ENCODE peak calls at places on chromosome 6, in four cellular contexts. One of them, this sample, is unnamed.

GRCh38 chr6:90610671-90611542 is 24.0 kb upstream of the MAP3K7 start:
- DNase-seq in activated CD8-positive, alpha-beta T cell treated with anti-CD3 and anti-CD28 coated beads for 36 hours: peak
- DNase-seq in tibial artery: no peak
- DNase-seq in lung: no peak
- DNase-seq in this sample: peak

GRCh38 chr6:106226676-106227075 is 98.9 kb downstream of the ATG5 start:
- DNase-seq in activated CD8-positive, alpha-beta T cell treated with anti-CD3 and anti-CD28 coated beads for 36 hours: no peak
- DNase-seq in tibial artery: no peak
- DNase-seq in lung: no peak
- DNase-seq in this sample: no peak

GRCh38 chr6:105994522-105995402 is 91.4 kb upstream of the PRDM1 start:
- DNase-seq in activated CD8-positive, alpha-beta T cell treated with anti-CD3 and anti-CD28 coated beads for 36 hours: peak
- DNase-seq in tibial artery: no peak
- DNase-seq in lung: peak
- DNase-seq in this sample: peak

GRCh38 chr6:20302702-20303251 is 90.5 kb upstream of the MBOAT1 start:
- DNase-seq in activated CD8-positive, alpha-beta T cell treated with anti-CD3 and anti-CD28 coated beads for 36 hours: no peak
- DNase-seq in tibial artery: no peak
- DNase-seq in lung: no peak
- DNase-seq in this sample: no peak

GRCh38 chr6:10081075-10081474 is 333.8 kb downstream of the TFAP2A start:
- DNase-seq in activated CD8-positive, alpha-beta T cell treated with anti-CD3 and anti-CD28 coated beads for 36 hours: no peak
- DNase-seq in tibial artery: no peak
- DNase-seq in lung: no peak
- DNase-seq in this sample: no peak

GRCh38 chr6:42979523-42980177 is 669 bp upstream of the PEX6 start:
- DNase-seq in activated CD8-positive, alpha-beta T cell treated with anti-CD3 and anti-CD28 coated beads for 36 hours: peak
- DNase-seq in tibial artery: no peak
- DNase-seq in lung: no peak
- DNase-seq in this sample: no peak

GRCh38 chr6:26003102-26003694 is 40.6 kb downstream of the TRIM38 start:
- DNase-seq in activated CD8-positive, alpha-beta T cell treated with anti-CD3 and anti-CD28 coated beads for 36 hours: peak
- DNase-seq in tibial artery: peak
- DNase-seq in lung: peak
- DNase-seq in this sample: peak

GRCh38 chr6:129029778-129030177 is 146.8 kb downstream of the LAMA2 start:
- DNase-seq in activated CD8-positive, alpha-beta T cell treated with anti-CD3 and anti-CD28 coated beads for 36 hours: no peak
- DNase-seq in tibial artery: no peak
- DNase-seq in lung: no peak
- DNase-seq in this sample: no peak

GRCh38 chr6:35031611-35032529 is 109.3 kb downstream of the TCP11 start:
- DNase-seq in activated CD8-positive, alpha-beta T cell treated with anti-CD3 and anti-CD28 coated beads for 36 hours: no peak
- DNase-seq in tibial artery: no peak
- DNase-seq in lung: no peak
- DNase-seq in this sample: no peak

GRCh38 chr6:21067521-21067920 is 526.0 kb upstream of the SOX4 start:
- DNase-seq in activated CD8-positive, alpha-beta T cell treated with anti-CD3 and anti-CD28 coated beads for 36 hours: no peak
- DNase-seq in tibial artery: no peak
- DNase-seq in lung: no peak
- DNase-seq in this sample: no peak

GRCh38 chr6:63757826-63758225 is 122.2 kb downstream of the PHF3 start:
- DNase-seq in activated CD8-positive, alpha-beta T cell treated with anti-CD3 and anti-CD28 coated beads for 36 hours: no peak
- DNase-seq in tibial artery: no peak
- DNase-seq in lung: no peak
- DNase-seq in this sample: no peak

GRCh38 chr6:73832313-73832712 is 136.3 kb downstream of the CD109 start:
- DNase-seq in activated CD8-positive, alpha-beta T cell treated with anti-CD3 and anti-CD28 coated beads for 36 hours: no peak
- DNase-seq in tibial artery: no peak
- DNase-seq in lung: no peak
- DNase-seq in this sample: no peak

GRCh38 chr6:14754636-14755513 is 491.0 kb upstream of the JARID2 start:
- DNase-seq in activated CD8-positive, alpha-beta T cell treated with anti-CD3 and anti-CD28 coated beads for 36 hours: peak
- DNase-seq in tibial artery: no peak
- DNase-seq in lung: no peak
- DNase-seq in this sample: no peak

GRCh38 chr6:82068721-82069120 is 178.8 kb downstream of the IBTK start:
- DNase-seq in activated CD8-positive, alpha-beta T cell treated with anti-CD3 and anti-CD28 coated beads for 36 hours: no peak
- DNase-seq in tibial artery: no peak
- DNase-seq in lung: no peak
- DNase-seq in this sample: no peak

GRCh38 chr6:53628354-53629119 is 37.0 kb downstream of the KLHL31 start:
- DNase-seq in activated CD8-positive, alpha-beta T cell treated with anti-CD3 and anti-CD28 coated beads for 36 hours: no peak
- DNase-seq in tibial artery: no peak
- DNase-seq in lung: no peak
- DNase-seq in this sample: no peak

GRCh38 chr6:90080876-90081464 is 186.7 kb downstream of the GJA10 start:
- DNase-seq in activated CD8-positive, alpha-beta T cell treated with anti-CD3 and anti-CD28 coated beads for 36 hours: peak
- DNase-seq in tibial artery: no peak
- DNase-seq in lung: no peak
- DNase-seq in this sample: peak

GRCh38 chr6:167508919-167509852 is 184.3 kb downstream of the TTLL2 start:
- DNase-seq in activated CD8-positive, alpha-beta T cell treated with anti-CD3 and anti-CD28 coated beads for 36 hours: no peak
- DNase-seq in tibial artery: no peak
- DNase-seq in lung: no peak
- DNase-seq in this sample: no peak

GRCh38 chr6:160344281-160344680 is 3.9 kb upstream of the SLC22A3 start:
- DNase-seq in activated CD8-positive, alpha-beta T cell treated with anti-CD3 and anti-CD28 coated beads for 36 hours: no peak
- DNase-seq in tibial artery: no peak
- DNase-seq in lung: no peak
- DNase-seq in this sample: no peak

GRCh38 chr6:85186546-85187170 is 263.2 kb upstream of the NT5E start:
- DNase-seq in activated CD8-positive, alpha-beta T cell treated with anti-CD3 and anti-CD28 coated beads for 36 hours: no peak
- DNase-seq in tibial artery: no peak
- DNase-seq in lung: no peak
- DNase-seq in this sample: no peak

GRCh38 chr6:35489995-35490791 is 6.7 kb downstream of the TEAD3 start:
- DNase-seq in activated CD8-positive, alpha-beta T cell treated with anti-CD3 and anti-CD28 coated beads for 36 hours: no peak
- DNase-seq in tibial artery: peak
- DNase-seq in lung: no peak
- DNase-seq in this sample: no peak

GRCh38 chr6:37127961-37128862 is 41.7 kb upstream of the PIM1 start:
- DNase-seq in activated CD8-positive, alpha-beta T cell treated with anti-CD3 and anti-CD28 coated beads for 36 hours: no peak
- DNase-seq in tibial artery: no peak
- DNase-seq in lung: no peak
- DNase-seq in this sample: no peak

GRCh38 chr6:98343004-98343403 is 491.4 kb upstream of the POU3F2 start:
- DNase-seq in activated CD8-positive, alpha-beta T cell treated with anti-CD3 and anti-CD28 coated beads for 36 hours: no peak
- DNase-seq in tibial artery: no peak
- DNase-seq in lung: no peak
- DNase-seq in this sample: no peak

GRCh38 chr6:146545608-146546007 is 2.0 kb downstream of the RAB32 start:
- DNase-seq in activated CD8-positive, alpha-beta T cell treated with anti-CD3 and anti-CD28 coated beads for 36 hours: no peak
- DNase-seq in tibial artery: no peak
- DNase-seq in lung: no peak
- DNase-seq in this sample: no peak

GRCh38 chr6:141968632-141969031 is 164.1 kb upstream of the GJE1 start:
- DNase-seq in activated CD8-positive, alpha-beta T cell treated with anti-CD3 and anti-CD28 coated beads for 36 hours: no peak
- DNase-seq in tibial artery: no peak
- DNase-seq in lung: no peak
- DNase-seq in this sample: no peak

GRCh38 chr6:14984454-14984853 is 261.4 kb upstream of the JARID2 start:
- DNase-seq in activated CD8-positive, alpha-beta T cell treated with anti-CD3 and anti-CD28 coated beads for 36 hours: no peak
- DNase-seq in tibial artery: no peak
- DNase-seq in lung: peak
- DNase-seq in this sample: no peak

GRCh38 chr6:18397701-18398100 is 10.6 kb downstream of the RNF144B start:
- DNase-seq in activated CD8-positive, alpha-beta T cell treated with anti-CD3 and anti-CD28 coated beads for 36 hours: no peak
- DNase-seq in tibial artery: no peak
- DNase-seq in lung: no peak
- DNase-seq in this sample: no peak

GRCh38 chr6:114108119-114109002 is 137.4 kb upstream of the HDAC2 start:
- DNase-seq in activated CD8-positive, alpha-beta T cell treated with anti-CD3 and anti-CD28 coated beads for 36 hours: peak
- DNase-seq in tibial artery: peak
- DNase-seq in lung: peak
- DNase-seq in this sample: peak

GRCh38 chr6:79377830-79378460 is 143.5 kb upstream of the HMGN3 start:
- DNase-seq in activated CD8-positive, alpha-beta T cell treated with anti-CD3 and anti-CD28 coated beads for 36 hours: no peak
- DNase-seq in tibial artery: no peak
- DNase-seq in lung: no peak
- DNase-seq in this sample: peak

GRCh38 chr6:96795481-96795880 is 41.8 kb downstream of the GPR63 start:
- DNase-seq in activated CD8-positive, alpha-beta T cell treated with anti-CD3 and anti-CD28 coated beads for 36 hours: no peak
- DNase-seq in tibial artery: no peak
- DNase-seq in lung: no peak
- DNase-seq in this sample: peak

GRCh38 chr6:1297746-1298145 is 14.2 kb upstream of the FOXQ1 start:
- DNase-seq in activated CD8-positive, alpha-beta T cell treated with anti-CD3 and anti-CD28 coated beads for 36 hours: no peak
- DNase-seq in tibial artery: no peak
- DNase-seq in lung: no peak
- DNase-seq in this sample: no peak

GRCh38 chr6:41466437-41466990 is 79.7 kb upstream of the FOXP4 start:
- DNase-seq in activated CD8-positive, alpha-beta T cell treated with anti-CD3 and anti-CD28 coated beads for 36 hours: no peak
- DNase-seq in tibial artery: no peak
- DNase-seq in lung: no peak
- DNase-seq in this sample: no peak

GRCh38 chr6:27251672-27252251 is 4.3 kb downstream of the PRSS16 start:
- DNase-seq in activated CD8-positive, alpha-beta T cell treated with anti-CD3 and anti-CD28 coated beads for 36 hours: peak
- DNase-seq in tibial artery: no peak
- DNase-seq in lung: peak
- DNase-seq in this sample: peak

GRCh38 chr6:148790817-148791216 is 44.0 kb downstream of the UST start:
- DNase-seq in activated CD8-positive, alpha-beta T cell treated with anti-CD3 and anti-CD28 coated beads for 36 hours: no peak
- DNase-seq in tibial artery: no peak
- DNase-seq in lung: no peak
- DNase-seq in this sample: peak

GRCh38 chr6:143900358-143900757 is 36.1 kb downstream of the ZC2HC1B start:
- DNase-seq in activated CD8-positive, alpha-beta T cell treated with anti-CD3 and anti-CD28 coated beads for 36 hours: no peak
- DNase-seq in tibial artery: no peak
- DNase-seq in lung: no peak
- DNase-seq in this sample: no peak

GRCh38 chr6:143902827-143903226 is 38.6 kb downstream of the ZC2HC1B start:
- DNase-seq in activated CD8-positive, alpha-beta T cell treated with anti-CD3 and anti-CD28 coated beads for 36 hours: no peak
- DNase-seq in tibial artery: no peak
- DNase-seq in lung: no peak
- DNase-seq in this sample: no peak

GRCh38 chr6:143896096-143896880 is 32.0 kb downstream of the ZC2HC1B start:
- DNase-seq in activated CD8-positive, alpha-beta T cell treated with anti-CD3 and anti-CD28 coated beads for 36 hours: no peak
- DNase-seq in tibial artery: no peak
- DNase-seq in lung: peak
- DNase-seq in this sample: no peak

GRCh38 chr6:143901885-143902708 is 37.8 kb downstream of the ZC2HC1B start:
- DNase-seq in activated CD8-positive, alpha-beta T cell treated with anti-CD3 and anti-CD28 coated beads for 36 hours: peak
- DNase-seq in tibial artery: no peak
- DNase-seq in lung: no peak
- DNase-seq in this sample: peak
- TF ChIP-seq CTCF in activated CD8-positive, alpha-beta T cell treated with anti-CD3 and anti-CD28 coated beads for 36 hours: no peak
- TF ChIP-seq CTCF in tibial artery: no peak
- TF ChIP-seq CTCF in lung: no peak
- TF ChIP-seq CTCF in this sample: no peak

DNA sequence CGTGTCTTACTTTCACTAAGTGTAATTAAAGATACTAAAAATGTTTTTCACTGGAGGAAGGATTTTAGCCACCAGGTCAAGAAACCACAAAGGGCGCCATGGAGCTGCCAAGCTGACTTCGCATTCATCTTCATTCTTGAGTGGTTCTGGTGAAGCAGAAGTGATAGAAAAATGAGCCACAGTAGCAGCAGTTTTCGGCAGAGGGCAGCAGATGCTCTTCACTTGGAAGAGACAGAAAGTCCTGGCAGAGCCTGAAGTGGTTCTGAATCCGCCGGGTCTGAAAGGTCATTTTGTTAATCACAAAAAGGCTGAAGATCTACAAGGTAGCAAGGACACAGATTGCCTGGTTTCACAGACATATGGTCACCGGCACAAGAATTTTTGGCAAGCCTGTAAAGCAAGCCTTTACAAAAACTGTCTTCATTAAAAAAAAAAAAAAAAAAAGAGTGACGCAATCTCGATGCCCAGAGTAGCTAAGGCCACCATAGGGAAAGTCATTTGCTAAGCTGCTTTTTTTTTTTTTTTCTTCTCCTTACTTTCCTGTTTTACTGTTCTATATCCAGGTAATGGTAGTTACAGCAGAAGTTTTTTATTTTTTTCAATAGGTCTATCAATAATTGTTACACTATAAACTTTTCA is 345.1 kb upstream of the AGPAT4 start:
- DNase-seq in activated CD8-positive, alpha-beta T cell treated with anti-CD3 and anti-CD28 coated beads for 36 hours: no peak
- DNase-seq in tibial artery: no peak
- DNase-seq in lung: no peak
- DNase-seq in this sample: no peak
- TF ChIP-seq CTCF in activated CD8-positive, alpha-beta T cell treated with anti-CD3 and anti-CD28 coated beads for 36 hours: no peak
- TF ChIP-seq CTCF in tibial artery: no peak
- TF ChIP-seq CTCF in lung: no peak
- TF ChIP-seq CTCF in this sample: no peak

DNA sequence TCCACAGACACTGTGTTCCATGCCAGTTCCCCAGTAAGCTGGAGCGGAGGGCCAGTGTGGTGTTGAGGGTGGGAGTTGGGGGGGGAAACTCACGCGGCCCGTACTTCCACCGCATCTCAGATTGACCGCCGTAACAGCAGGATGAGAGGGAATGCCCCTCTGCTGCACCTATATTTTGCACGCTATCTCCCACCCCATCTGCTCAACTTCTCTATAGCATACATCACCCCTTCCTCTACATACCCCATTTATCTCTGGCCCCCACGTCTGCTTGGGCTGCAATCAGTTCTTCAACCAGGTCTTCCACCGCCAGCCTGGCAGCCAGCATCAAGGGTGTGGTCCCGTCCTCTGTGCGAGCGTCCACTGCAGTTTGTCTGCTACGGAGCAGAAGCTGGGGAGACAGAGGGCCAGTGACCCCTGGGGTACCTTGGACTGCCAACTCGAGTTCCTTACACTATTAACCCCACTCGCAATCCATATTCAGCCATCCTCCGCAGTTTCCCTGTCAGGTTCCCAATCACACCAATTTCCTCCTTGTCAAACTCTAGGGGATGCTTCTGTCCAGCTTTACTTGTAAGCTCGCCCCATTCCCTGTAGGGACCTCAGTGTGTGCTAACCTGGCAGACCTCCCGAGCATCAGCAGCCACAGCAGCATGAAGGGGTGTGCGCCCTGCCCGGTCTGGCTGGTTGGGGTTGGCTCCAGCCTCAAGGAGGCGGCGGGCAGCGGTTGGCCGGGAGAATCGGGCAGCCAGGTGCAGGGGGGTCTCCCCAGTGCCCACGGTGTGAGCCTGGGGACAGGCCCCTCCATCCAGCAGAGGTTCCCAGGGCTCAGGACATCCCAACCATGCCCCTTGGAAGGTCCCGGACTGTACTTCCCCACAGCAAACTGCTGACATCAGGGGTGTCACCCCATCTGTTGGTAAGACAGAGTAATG is 4.5 kb upstream of the GPSM3 start:
- DNase-seq in activated CD8-positive, alpha-beta T cell treated with anti-CD3 and anti-CD28 coated beads for 36 hours: no peak
- DNase-seq in tibial artery: peak
- DNase-seq in lung: no peak
- DNase-seq in this sample: peak
- TF ChIP-seq CTCF in activated CD8-positive, alpha-beta T cell treated with anti-CD3 and anti-CD28 coated beads for 36 hours: no peak
- TF ChIP-seq CTCF in tibial artery: no peak
- TF ChIP-seq CTCF in lung: no peak
- TF ChIP-seq CTCF in this sample: no peak

DNA sequence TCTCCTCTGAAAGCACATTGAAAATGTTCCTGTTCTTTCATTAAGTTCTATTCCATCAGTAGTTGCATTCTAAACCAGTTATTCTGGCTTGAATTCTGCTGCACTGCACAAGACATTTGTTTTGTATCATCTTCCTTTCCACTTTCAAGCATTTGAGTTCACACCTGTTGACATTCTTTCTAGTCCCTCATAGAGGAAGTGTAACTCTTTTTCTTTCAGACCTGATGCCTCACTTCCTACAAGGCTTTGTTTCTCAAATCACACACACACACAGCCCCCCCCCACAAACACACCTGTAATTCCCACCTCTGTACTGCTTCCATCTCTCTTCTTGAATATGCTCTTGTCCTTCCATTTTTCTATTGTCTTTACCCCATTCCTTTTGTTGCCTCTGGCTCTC is 50.9 kb downstream of the CCN2 start:
- DNase-seq in activated CD8-positive, alpha-beta T cell treated with anti-CD3 and anti-CD28 coated beads for 36 hours: no peak
- DNase-seq in tibial artery: no peak
- DNase-seq in lung: no peak
- DNase-seq in this sample: no peak
- TF ChIP-seq CTCF in activated CD8-positive, alpha-beta T cell treated with anti-CD3 and anti-CD28 coated beads for 36 hours: no peak
- TF ChIP-seq CTCF in tibial artery: no peak
- TF ChIP-seq CTCF in lung: no peak
- TF ChIP-seq CTCF in this sample: no peak

This sample was measured in GM20000.